ENCODE peak calls at places on chromosome 6, in eight cellular contexts. L is lung, V is left ventricle myocardium inferior, T is cardiac fibroblast, D is cardiac muscle cell, I is astrocyte of the cerebellum, M is fibroblast of the aortic adventitia, J is mucosa of descending colon. Q is an unnamed sample.

GRCh38 chr6:37306624-37307222 is 47.1 kb upstream of the RNF8 start:
- DNase-seq in L (no peak), V (no peak), T (no peak), D (peak), I (no peak), M (no peak), J (no peak), Q (no peak)

GRCh38 chr6:113894712-113895674 is 37.8 kb downstream of the MARCKS start:
- DNase-seq in L (no peak), V (no peak), T (peak), D (no peak), I (no peak), M (peak), J (no peak), Q (no peak)

GRCh38 chr6:137106183-137106582 is 61.4 kb upstream of the IL20RA start:
- DNase-seq in L (no peak), V (no peak), T (no peak), D (no peak), I (no peak), M (no peak), J (no peak), Q (no peak)

GRCh38 chr6:25537349-25538018 is 114.5 kb upstream of the SCGN start:
- DNase-seq in L (no peak), V (no peak), T (peak), D (no peak), I (peak), M (no peak), J (no peak), Q (no peak)

GRCh38 chr6:7052441-7052936 is 55.3 kb upstream of the RREB1 start:
- DNase-seq in L (peak), V (peak), T (peak), D (no peak), I (peak), M (peak), J (peak), Q (no peak)

GRCh38 chr6:72466971-72467566 is 154.8 kb upstream of the KCNQ5 start:
- DNase-seq in L (no peak), V (no peak), T (peak), D (no peak), I (no peak), M (peak), J (no peak), Q (no peak)

GRCh38 chr6:150016324-150017185 is 8.8 kb downstream of the RAET1L start:
- DNase-seq in L (peak), V (no peak), T (peak), D (peak), I (peak), M (peak), J (no peak), Q (peak)

GRCh38 chr6:301526-301925 is 9.2 kb downstream of the DUSP22 start:
- DNase-seq in L (no peak), V (no peak), T (no peak), D (no peak), I (no peak), M (no peak), J (no peak), Q (no peak)

GRCh38 chr6:15282334-15282733 is 36.5 kb downstream of the JARID2 start:
- DNase-seq in L (no peak), V (no peak), T (no peak), D (no peak), I (no peak), M (no peak), J (no peak), Q (no peak)

GRCh38 chr6:110338820-110339470 is 19.2 kb downstream of the METTL24 start:
- DNase-seq in L (no peak), V (no peak), T (peak), D (no peak), I (no peak), M (no peak), J (no peak), Q (no peak)

GRCh38 chr6:144305567-144305966 is 20.4 kb downstream of the UTRN start:
- DNase-seq in L (peak), V (no peak), T (no peak), D (no peak), I (no peak), M (no peak), J (no peak), Q (no peak)

DNA sequence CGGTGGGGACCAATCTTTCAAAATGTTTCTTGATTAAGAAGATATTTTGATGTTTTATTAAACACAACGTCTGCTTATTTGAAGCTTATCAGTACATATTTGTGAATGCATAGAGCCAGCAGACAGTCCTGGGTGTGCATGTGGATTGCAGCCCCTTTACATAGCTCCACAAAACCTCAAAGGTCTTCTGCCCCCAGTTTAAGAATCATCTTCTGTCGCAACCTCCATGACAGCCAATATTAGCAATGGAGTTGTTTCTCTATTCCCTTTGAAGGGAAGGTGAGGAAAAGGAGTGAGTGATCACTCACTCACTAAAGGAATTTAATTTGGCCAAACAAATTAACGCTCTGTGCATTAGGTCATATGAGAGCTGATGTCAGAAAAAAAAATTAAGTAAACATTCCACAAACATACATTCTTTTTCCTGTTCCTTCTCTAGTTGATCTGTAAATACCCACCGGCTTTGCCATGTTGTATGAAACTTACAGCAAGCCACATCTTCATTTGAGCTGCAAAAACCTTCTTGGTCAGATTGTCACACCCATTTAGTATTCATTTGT is 152.9 kb downstream of the SIM1 start:
- DNase-seq in L (no peak), V (no peak), T (no peak), D (no peak), I (no peak), M (no peak), J (no peak), Q (no peak)
- TF ChIP-seq CTCF in L (no peak), V (no peak), T (no peak), D (no peak), I (no peak), M (no peak), J (no peak), Q (no peak)

GRCh38 chr6:35419431-35419830 is 32.7 kb upstream of the FANCE start:
- DNase-seq in L (no peak), V (no peak), T (peak), D (peak), I (no peak), M (peak), J (no peak), Q (peak)
- H3K4me3 ChIP-seq in L (no peak), V (no peak), T (no peak), D (no peak), I (no peak), M (no peak), J (no peak), Q (no peak)

DNA sequence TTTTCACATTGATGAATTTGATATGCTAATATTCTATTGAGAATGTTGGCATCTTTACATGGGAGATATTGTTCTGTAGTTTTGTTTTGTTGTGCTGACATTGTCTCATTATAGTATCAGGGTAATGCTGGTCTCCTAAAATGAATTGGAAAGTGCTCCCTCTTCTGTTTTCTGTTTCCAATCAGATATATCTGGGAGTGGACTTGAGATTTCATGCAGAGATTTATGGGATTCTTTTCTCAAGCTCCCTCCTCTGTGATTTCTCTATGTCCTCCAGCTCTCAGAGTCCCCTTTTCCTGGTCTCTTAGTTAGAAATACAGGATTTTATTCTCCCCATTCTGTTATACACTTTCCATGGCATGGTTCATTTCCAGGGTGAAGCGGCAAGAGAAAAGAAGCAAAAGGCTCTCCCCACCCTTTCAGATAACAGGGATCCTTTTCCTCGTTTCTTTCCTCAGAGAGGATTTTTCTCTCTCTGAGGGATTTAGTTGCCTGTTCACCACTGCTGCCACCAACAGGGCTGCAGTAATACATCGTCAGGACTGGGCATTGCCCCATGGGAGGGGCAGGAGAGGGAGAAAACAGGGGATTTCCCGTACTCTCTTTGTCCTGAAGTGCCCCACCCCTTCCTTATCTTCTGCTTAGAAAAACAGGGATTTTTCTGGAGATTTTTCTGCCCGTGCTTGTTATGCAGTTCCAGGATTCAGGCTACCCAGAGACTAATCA is 59.3 kb upstream of the STMND1 start:
- DNase-seq in L (no peak), V (no peak), T (peak), D (peak), I (no peak), M (peak), J (peak), Q (peak)
- TF ChIP-seq CTCF in L (peak), V (peak), T (peak), D (peak), I (peak), M (peak), J (peak), Q (no peak)

DNA sequence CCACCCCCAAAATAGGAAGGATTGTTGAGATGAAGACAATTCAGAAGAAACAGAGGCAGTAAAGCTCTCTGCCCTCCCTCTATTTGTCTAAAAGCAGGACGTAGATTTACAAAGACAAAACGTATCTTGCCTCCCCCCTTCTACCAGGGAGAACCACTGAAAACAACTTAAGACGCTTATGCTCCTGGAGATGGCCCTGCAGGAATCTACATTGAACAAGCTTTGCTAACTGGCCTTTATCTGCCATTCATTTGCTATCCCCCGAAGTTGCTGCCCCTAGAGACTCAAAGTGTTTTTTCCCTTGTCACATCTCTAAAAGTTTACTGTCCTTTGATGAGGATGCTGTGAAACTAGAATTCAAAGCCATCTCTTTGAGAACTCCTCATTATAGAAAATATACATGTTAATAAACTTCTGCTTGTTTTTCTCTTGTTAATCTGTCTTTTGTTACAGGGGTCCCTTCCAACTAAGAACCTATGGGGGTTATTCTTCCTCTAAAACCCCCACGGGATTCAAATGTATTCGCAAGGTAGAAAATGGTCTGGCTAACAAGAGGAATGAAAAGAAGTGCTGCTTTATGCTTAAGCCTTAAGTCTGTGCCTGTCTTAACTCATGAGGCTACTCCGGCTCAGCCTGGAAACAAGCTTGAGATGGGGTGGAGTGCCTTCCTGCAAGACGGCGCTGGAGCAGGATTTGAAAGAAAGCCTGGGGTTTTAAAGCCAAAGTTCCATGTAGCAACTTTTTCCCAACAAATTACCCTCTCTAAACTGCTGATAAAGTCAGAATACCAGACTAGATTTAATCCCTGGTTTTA is 88.0 kb downstream of the CLIC5 start:
- DNase-seq in L (no peak), V (no peak), T (no peak), D (no peak), I (no peak), M (peak), J (no peak), Q (no peak)
- H3K4me3 ChIP-seq in L (no peak), V (no peak), T (no peak), D (no peak), I (no peak), M (no peak), J (no peak), Q (no peak)

DNA sequence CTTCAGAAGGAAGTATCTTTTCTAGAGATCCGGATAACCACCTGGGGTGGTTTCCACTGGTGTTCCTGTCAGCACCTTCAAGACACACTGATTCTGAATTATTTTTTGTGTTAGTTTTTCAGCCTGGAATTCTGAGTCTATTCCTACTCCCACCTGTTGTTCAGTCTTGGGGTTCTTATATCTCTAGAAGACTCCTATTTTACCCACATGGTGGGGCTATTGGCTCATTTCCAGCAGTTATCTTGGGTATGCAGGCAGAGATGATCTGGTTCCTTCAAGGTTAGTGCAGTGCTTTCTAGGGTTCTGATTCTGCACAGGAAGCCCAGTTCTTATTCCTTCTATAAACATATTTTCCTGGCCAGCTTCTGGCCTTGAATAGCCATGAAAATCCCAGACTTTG is 175.6 kb upstream of the PDE7B start:
- DNase-seq in L (no peak), V (no peak), T (peak), D (peak), I (no peak), M (peak), J (no peak), Q (peak)
- TF ChIP-seq CTCF in L (no peak), V (peak), T (no peak), D (no peak), I (no peak), M (no peak), J (no peak), Q (no peak)

GRCh38 chr6:36169023-36170007 is 27.2 kb upstream of the BRPF3 start:
- DNase-seq in L (no peak), V (no peak), T (no peak), D (no peak), I (no peak), M (no peak), J (no peak), Q (no peak)
- H3K4me3 ChIP-seq in L (no peak), V (no peak), T (no peak), D (no peak), I (no peak), M (no peak), J (no peak), Q (no peak)